ENCODE peak calls at places on chromosomes 3 and 15, in six cellular contexts. O is fibroblast of pulmonary artery, Y is dorsolateral prefrontal cortex, H is astrocyte of the cerebellum, J is lower leg skin, N is AG04450. A is an unnamed sample.

GRCh38 chr3:131231710-131232348 is 149.7 kb upstream of the NUDT16 start:
- DNase-seq in O (no peak), Y (no peak), H (no peak), J (no peak), N (no peak), A (no peak)

GRCh38 chr3:48783304-48783703 is 64.4 kb downstream of the PRKAR2A start:
- DNase-seq in O (no peak), Y (no peak), H (no peak), J (no peak), N (no peak), A (no peak)

GRCh38 chr3:63818282-63819150 is 583 bp upstream of the C3orf49 start:
- DNase-seq in O (peak), Y (peak), H (peak), J (peak), N (peak), A (peak)

GRCh38 chr15:38883987-38884386 is 319.4 kb upstream of the RASGRP1 start:
- DNase-seq in O (peak), Y (no peak), H (no peak), J (no peak), N (no peak), A (peak)

GRCh38 chr3:129413687-129414506 is 14.5 kb downstream of the EFCAB12 start:
- DNase-seq in O (peak), Y (no peak), H (peak), J (peak), N (peak), A (peak)

GRCh38 chr3:62032738-62033137 is 340.6 kb downstream of the FEZF2 start:
- DNase-seq in O (no peak), Y (no peak), H (no peak), J (no peak), N (no peak), A (no peak)

GRCh38 chr3:127690823-127691452 is 18.2 kb downstream of the ABTB1 start:
- DNase-seq in O (peak), Y (no peak), H (no peak), J (no peak), N (no peak), A (no peak)

GRCh38 chr3:50714953-50715352 is 40.2 kb downstream of the DOCK3 start:
- DNase-seq in O (no peak), Y (no peak), H (no peak), J (no peak), N (no peak), A (peak)

GRCh38 chr15:26376243-26376642 is 396.6 kb downstream of the GABRB3 start:
- DNase-seq in O (no peak), Y (peak), H (no peak), J (no peak), N (no peak), A (no peak)

GRCh38 chr3:87501076-87501475 is 224.7 kb upstream of the POU1F1 start:
- DNase-seq in O (no peak), Y (no peak), H (no peak), J (no peak), N (no peak), A (no peak)

GRCh38 chr3:127820221-127820870 is 2.0 kb downstream of the MGLL start:
- DNase-seq in O (no peak), Y (no peak), H (no peak), J (peak), N (no peak), A (no peak)

GRCh38 chr15:43218908-43219706 is 1.7 kb downstream of the EPB42 start:
- DNase-seq in O (peak), Y (no peak), H (no peak), J (peak), N (no peak), A (peak)

GRCh38 chr3:194450341-194450740 is 36.5 kb downstream of the ATP13A3 start:
- DNase-seq in O (no peak), Y (no peak), H (no peak), J (no peak), N (no peak), A (no peak)

GRCh38 chr3:37096972-37097371 is 77.4 kb downstream of the LRRFIP2 start:
- DNase-seq in O (peak), Y (no peak), H (no peak), J (no peak), N (no peak), A (no peak)

DNA sequence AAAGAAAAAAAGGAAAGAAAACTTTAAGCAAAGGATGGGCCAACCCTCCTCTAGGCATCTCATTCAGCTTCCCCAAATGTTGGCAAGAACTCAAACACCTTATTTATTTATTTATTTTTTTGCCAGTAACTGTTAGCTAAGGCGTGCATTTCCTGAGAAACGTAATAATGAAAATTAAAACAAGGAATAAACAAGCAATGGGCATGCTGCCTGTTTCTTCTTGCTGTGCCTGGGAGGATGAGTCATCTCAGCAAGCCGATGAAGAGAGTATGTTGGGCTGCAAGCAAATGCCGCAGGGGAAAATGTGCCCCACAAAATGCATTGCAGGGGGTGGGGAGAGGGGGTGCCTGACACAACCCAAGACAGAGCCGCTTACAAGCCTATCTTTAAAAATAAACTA is 40.5 kb downstream of the EIF4E3 start:
- DNase-seq in O (peak), Y (peak), H (peak), J (no peak), N (peak), A (peak)
- H3K4me3 ChIP-seq in O (no peak), Y (no peak), H (no peak), J (no peak), N (no peak), A (no peak)

GRCh38 chr3:136952292-136952691 is 5.5 kb upstream of the IL20RB start:
- DNase-seq in O (no peak), Y (no peak), H (no peak), J (no peak), N (peak), A (no peak)

GRCh38 chr3:136947477-136947876 is 10.3 kb upstream of the IL20RB start:
- DNase-seq in O (no peak), Y (no peak), H (no peak), J (no peak), N (no peak), A (no peak)

GRCh38 chr3:136950583-136950982 is 7.2 kb upstream of the IL20RB start:
- DNase-seq in O (no peak), Y (no peak), H (no peak), J (no peak), N (no peak), A (no peak)

GRCh38 chr3:136949146-136949545 is 8.6 kb upstream of the IL20RB start:
- DNase-seq in O (no peak), Y (no peak), H (no peak), J (no peak), N (no peak), A (no peak)

GRCh38 chr3:136949708-136950107 is 8.1 kb upstream of the IL20RB start:
- DNase-seq in O (peak), Y (no peak), H (no peak), J (no peak), N (no peak), A (no peak)
- TF ChIP-seq CTCF in O (peak), Y (peak), H (no peak), J (no peak), N (peak), A (peak)

GRCh38 chr3:169150343-169150742 is 513.2 kb downstream of the MECOM start:
- DNase-seq in O (no peak), Y (no peak), H (no peak), J (no peak), N (no peak), A (no peak)

GRCh38 chr3:169147246-169148008 is 516.1 kb downstream of the MECOM start:
- DNase-seq in O (peak), Y (no peak), H (peak), J (peak), N (no peak), A (no peak)

GRCh38 chr3:169148448-169149348 is 514.8 kb downstream of the MECOM start:
- DNase-seq in O (peak), Y (no peak), H (no peak), J (no peak), N (no peak), A (no peak)

GRCh38 chr3:169150874-169151273 is 512.6 kb downstream of the MECOM start:
- DNase-seq in O (no peak), Y (no peak), H (no peak), J (no peak), N (no peak), A (no peak)

DNA sequence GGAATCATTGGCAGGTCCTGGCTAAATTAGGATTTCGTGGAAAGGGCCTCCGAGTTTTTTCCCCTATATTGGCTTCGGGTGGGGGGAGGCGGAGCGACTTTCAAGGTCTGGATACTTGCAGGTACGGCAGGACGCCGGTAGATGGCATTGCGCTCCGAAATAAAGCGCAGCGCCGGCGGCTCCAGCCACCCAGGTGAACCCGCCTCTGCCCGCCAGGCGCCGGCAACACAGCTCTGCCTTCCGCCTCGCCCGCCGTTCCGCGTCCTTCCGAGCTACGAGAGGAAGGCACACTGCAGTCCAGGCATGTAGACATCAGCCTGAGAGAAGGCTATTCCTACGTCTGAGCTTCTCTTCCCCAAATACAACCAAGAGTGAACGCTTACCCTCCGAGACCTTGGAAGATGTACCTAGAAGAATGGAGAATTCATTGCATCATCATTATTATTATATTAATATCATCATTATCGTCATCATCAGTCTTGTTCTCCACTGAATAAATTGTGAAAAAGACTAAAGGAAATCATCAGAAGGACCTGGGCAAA is 514.1 kb downstream of the MECOM start:
- DNase-seq in O (peak), Y (peak), H (peak), J (peak), N (peak), A (no peak)
- H3K4me3 ChIP-seq in O (peak), Y (peak), H (peak), J (no peak), N (peak), A (peak)

GRCh38 chr15:72278737-72279136 is 6.4 kb upstream of the PARP6 start:
- DNase-seq in O (no peak), Y (no peak), H (no peak), J (no peak), N (no peak), A (no peak)
- TF ChIP-seq CTCF in O (no peak), Y (no peak), H (no peak), J (no peak), N (no peak), A (no peak)

DNA sequence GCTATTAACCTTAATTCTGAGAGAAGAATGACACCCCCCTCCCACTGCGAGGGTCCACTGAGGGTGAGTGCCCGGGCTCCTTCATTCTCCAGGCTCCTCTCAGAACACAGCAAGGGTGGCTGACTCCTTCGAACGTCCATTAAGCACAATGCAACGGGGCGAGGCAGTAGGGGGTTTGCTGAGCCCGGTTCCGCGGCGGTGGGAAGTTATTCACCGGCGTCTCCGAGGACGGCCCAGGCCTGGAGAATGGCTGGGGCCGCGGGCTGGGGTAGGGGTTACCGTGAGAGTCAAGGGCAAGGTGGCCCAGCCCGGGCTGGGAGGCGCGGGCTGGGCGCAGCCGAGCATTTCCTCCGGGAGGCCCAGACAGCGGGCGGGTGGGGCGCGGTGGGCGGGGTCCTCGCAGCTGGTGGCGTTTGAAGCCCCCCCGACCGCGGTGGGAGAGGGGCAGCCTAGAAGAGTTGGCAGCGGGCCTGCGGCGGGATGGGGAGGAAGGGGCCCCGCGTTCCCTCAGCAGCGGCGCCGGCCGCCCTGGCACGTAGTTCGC is 1.1 kb upstream of the KLF13 start:
- DNase-seq in O (no peak), Y (peak), H (no peak), J (peak), N (no peak), A (no peak)
- H3K4me3 ChIP-seq in O (peak), Y (peak), H (peak), J (peak), N (peak), A (peak)

DNA sequence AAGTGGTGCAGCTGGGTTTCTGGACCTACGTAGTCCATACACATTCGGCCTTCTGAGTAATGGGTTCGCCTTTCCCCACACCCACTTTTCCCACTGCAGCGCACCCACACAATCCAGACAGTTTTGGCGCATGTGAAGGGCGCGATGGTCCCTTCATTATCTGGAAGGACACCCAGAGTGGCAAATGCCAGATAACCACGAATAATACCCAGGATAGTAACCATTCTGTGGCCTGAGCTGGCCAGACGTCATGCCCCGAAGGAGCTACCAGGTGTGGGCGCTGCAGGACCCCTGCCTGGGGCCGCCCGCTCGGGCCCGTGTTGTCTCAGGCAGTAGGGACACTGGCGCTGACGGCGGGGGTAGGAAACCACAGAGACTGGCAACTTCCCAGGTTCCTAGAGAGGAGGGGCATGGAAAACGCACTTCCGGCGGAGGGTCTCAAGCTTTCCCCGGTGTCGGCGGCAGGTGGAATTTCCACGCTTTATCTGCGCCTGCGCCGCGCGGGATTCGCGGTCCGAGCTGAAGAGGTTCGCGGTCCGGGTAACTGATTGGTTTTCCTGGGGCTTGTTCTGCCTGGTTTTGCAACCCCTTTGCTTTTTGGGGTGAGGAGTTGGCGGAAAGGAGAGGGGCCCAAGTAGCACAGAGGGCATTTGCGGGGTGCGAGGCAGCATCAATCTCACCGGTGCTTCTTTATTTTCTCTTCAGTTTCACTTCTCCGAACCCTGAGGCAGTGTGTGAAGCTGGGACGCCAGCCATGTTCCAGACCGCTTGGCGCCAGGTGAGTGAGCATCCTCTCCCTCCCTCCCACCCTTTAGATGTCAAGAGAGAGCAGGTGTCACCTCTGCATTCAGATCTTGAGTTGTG is at the start of gene ZNF620:
- DNase-seq in O (peak), Y (peak), H (no peak), J (peak), N (no peak), A (no peak)
- TF ChIP-seq CTCF in O (peak), Y (peak), H (peak), J (no peak), N (peak), A (peak)

DNA sequence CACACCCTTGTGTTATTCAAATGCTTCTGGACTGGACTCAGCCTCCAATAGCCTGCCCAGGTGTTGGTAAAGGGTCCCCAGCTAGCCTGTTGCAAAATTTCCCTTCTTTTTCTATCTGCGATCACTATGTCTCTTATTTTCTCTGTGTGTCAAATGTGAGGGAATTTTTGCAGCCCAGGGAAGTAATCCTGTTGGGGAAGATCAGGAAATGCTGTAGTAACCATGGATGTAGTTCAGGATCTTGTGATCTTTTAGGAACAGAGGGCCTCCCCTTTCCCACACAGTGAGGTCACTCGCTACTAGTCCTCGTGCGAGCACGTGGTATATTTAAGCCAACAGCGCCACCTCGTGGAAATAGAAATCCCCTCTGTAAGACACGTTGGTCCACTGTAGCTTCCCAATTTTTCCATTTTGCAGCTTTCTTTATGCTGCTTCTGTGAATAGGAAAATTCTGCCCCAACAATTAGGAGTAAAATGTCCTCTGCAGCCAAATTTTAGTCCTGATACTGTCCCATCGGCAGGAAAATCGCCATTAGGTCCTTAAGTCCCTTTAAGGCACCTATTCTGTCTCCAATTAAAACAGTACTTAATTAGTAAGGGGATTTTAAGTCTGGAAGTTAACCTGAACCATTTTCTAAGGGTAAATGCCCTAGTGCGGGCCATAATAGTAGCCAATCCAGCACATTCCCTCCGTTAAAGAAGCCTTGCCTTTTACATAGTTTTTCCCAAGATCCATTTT is 4.0 kb upstream of the SMCO1 start:
- DNase-seq in O (peak), Y (no peak), H (peak), J (peak), N (no peak), A (no peak)
- H3K4me3 ChIP-seq in O (no peak), Y (no peak), H (no peak), J (no peak), N (no peak), A (no peak)

DNA sequence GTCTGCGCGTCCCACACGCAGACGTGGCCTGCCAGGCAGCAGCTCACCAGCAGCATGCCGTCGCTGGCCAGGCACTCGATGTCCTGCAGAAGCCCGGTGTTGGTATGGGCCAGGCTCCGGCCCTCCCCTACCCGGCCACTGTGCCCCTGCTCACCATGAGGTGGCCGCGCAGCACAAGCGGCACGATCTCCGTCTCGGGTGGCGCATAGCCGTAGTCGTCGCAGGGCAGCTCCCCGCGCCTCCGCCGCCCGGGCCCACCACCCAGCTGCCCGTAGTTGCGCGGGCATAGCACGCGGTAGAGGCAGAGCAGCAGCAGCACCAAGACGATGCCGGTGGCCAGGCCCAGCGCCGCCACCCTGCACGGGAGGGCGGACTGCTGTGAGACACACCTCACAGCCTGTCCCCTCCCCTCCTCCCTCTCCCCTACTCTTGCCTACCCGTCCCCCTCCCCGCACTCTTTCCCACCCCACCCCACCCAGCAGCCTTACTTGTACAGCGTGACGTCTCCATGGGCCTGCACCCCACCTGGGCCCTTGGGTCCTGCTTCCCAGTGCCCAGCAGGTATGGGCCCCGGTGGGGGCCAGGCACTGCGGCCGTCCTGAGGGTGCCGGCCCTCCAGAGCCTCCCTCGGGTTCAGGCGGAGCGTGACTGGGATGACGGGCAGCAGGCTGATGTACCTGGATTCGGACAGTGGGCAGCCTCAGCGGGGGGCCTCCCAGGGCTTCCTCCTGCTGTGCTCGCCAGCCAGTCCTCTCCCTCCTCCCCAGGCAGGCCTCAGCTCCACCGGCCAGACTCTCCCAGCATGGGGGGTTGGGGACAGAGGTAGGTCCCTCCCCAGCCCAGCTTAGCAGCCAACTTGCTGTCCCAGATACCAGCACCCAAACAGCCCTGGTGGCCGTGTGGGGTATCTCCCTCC is 37.6 kb downstream of the PTPN23 start:
- DNase-seq in O (no peak), Y (no peak), H (no peak), J (no peak), N (no peak), A (no peak)
- TF ChIP-seq CTCF in O (no peak), Y (no peak), H (peak), J (no peak), N (peak), A (no peak)

GRCh38 chr15:82808634-82809041 is 790 bp upstream of the WHAMM start:
- DNase-seq in O (no peak), Y (no peak), H (no peak), J (no peak), N (no peak), A (no peak)

GRCh38 chr15:82810061-82810862 is 834 bp downstream of the WHAMM start:
- DNase-seq in O (peak), Y (peak), H (no peak), J (peak), N (no peak), A (no peak)

GRCh38 chr15:82809308-82810060 is at the start of gene WHAMM:
- DNase-seq in O (peak), Y (peak), H (peak), J (peak), N (peak), A (peak)

GRCh38 chr15:82810863-82811421 is 1.5 kb downstream of the WHAMM start:
- DNase-seq in O (peak), Y (no peak), H (no peak), J (no peak), N (no peak), A (no peak)

GRCh38 chr15:82812994-82813393 is 3.6 kb downstream of the WHAMM start:
- DNase-seq in O (peak), Y (no peak), H (no peak), J (no peak), N (no peak), A (no peak)
- H3K4me3 ChIP-seq in O (no peak), Y (no peak), H (no peak), J (no peak), N (no peak), A (no peak)

A was measured in HFF-Myc.